ENCODE peak calls at places on chromosomes 11 and 22, in four cellular contexts. P is HCT116, H is osteoblast, C is tibial artery. Y is an unnamed sample.

GRCh38 chr11:130099356-130099755 is 29.7 kb downstream of the APLP2 start:
- DNase-seq in P (no peak), C (no peak), H (no peak), Y (no peak)

GRCh38 chr11:4881860-4882500 is at the start of gene OR51T1:
- DNase-seq in C (no peak), H (no peak), P (no peak), Y (no peak)

GRCh38 chr11:91996526-91996925 is 228.1 kb upstream of the FAT3 start:
- DNase-seq in P (no peak), C (no peak), H (no peak), Y (no peak)

GRCh38 chr11:114049050-114049449 is 10.5 kb upstream of the ZBTB16 start:
- DNase-seq in C (no peak), P (no peak), H (no peak), Y (no peak)

GRCh38 chr11:126332221-126332711 is 23.2 kb upstream of the ST3GAL4 start:
- DNase-seq in H (peak), P (no peak), C (peak), Y (no peak)

GRCh38 chr22:20146777-20147176 is 4.1 kb downstream of the CCDC188 start:
- DNase-seq in P (no peak), C (no peak), H (no peak), Y (no peak)

GRCh38 chr11:86717817-86718501 is 45.5 kb upstream of the ME3 start:
- DNase-seq in H (no peak), C (no peak), P (no peak), Y (no peak)

GRCh38 chr11:8268530-8269461 is 5.1 kb upstream of the LMO1 start:
- DNase-seq in C (no peak), H (peak), P (no peak), Y (no peak)

GRCh38 chr11:35393093-35393492 is 26.3 kb downstream of the SLC1A2 start:
- DNase-seq in C (no peak), P (no peak), H (no peak), Y (no peak)

GRCh38 chr11:8832571-8833260 is 78.3 kb upstream of the AKIP1 start:
- DNase-seq in P (no peak), C (no peak), H (peak), Y (peak)

GRCh38 chr11:12166299-12167092 is 56.1 kb downstream of the MICAL2 start:
- DNase-seq in C (no peak), P (no peak), H (no peak), Y (no peak)

GRCh38 chr22:41596776-41597634 is 7.4 kb upstream of the PMM1 start:
- DNase-seq in C (peak), H (peak), P (no peak), Y (no peak)

GRCh38 chr11:15723966-15724365 is 609.2 kb downstream of the INSC start:
- DNase-seq in H (no peak), P (no peak), C (no peak), Y (no peak)

GRCh38 chr11:27468209-27468608 is 4.4 kb downstream of the LGR4 start:
- DNase-seq in C (no peak), P (no peak), H (no peak), Y (peak)

GRCh38 chr22:35172452-35172851 is 84.8 kb upstream of the HMGXB4 start:
- DNase-seq in C (no peak), P (no peak), H (no peak), Y (no peak)

GRCh38 chr11:76288166-76288978 is 82.1 kb upstream of the WNT11 start:
- DNase-seq in P (no peak), C (no peak), H (peak), Y (no peak)

GRCh38 chr22:38069372-38070249 is 12.4 kb downstream of the PICK1 start:
- DNase-seq in H (peak), C (peak), P (no peak), Y (no peak)

GRCh38 chr11:96241351-96241841 is 101.6 kb downstream of the MAML2 start:
- DNase-seq in P (no peak), H (peak), C (no peak), Y (no peak)

GRCh38 chr11:57742087-57742452 is 779 bp downstream of the SELENOH start:
- DNase-seq in H (no peak), P (no peak), C (no peak), Y (no peak)

GRCh38 chr22:27879923-27880322 is 39.1 kb downstream of the PITPNB start:
- DNase-seq in P (peak), C (no peak), H (no peak), Y (no peak)

GRCh38 chr11:19846654-19847330 is 134.2 kb downstream of the NAV2 start:
- DNase-seq in H (no peak), C (no peak), P (no peak), Y (no peak)

GRCh38 chr22:22161924-22162851 is 82.4 kb upstream of the VPREB1 start:
- DNase-seq in H (no peak), C (no peak), P (no peak), Y (no peak)

GRCh38 chr22:19625331-19626041 is 88.8 kb upstream of the SEPTIN5 start:
- DNase-seq in H (peak), C (no peak), P (no peak), Y (no peak)

GRCh38 chr11:100105605-100106358 is 581.3 kb upstream of the ARHGAP42 start:
- DNase-seq in P (no peak), H (no peak), C (no peak), Y (no peak)

GRCh38 chr11:67332081-67332691 is 21.2 kb downstream of the POLD4 start:
- DNase-seq in P (no peak), C (no peak), H (no peak), Y (no peak)

GRCh38 chr22:27489265-27489675 is 312.3 kb downstream of the MN1 start:
- DNase-seq in P (no peak), H (peak), C (peak), Y (peak)

GRCh38 chr11:26227883-26228502 is 103.9 kb upstream of the ANO3 start:
- DNase-seq in P (no peak), C (no peak), H (no peak), Y (no peak)

GRCh38 chr22:40310081-40310770 is 36.1 kb upstream of the ADSL start:
- DNase-seq in C (peak), P (no peak), H (peak), Y (peak)

GRCh38 chr11:72758690-72759389 is 6.6 kb upstream of the ARAP1 start:
- DNase-seq in P (no peak), H (peak), C (no peak), Y (peak)

GRCh38 chr11:120160436-120160835 is 22.5 kb upstream of the TRIM29 start:
- DNase-seq in H (no peak), P (no peak), C (no peak), Y (no peak)

GRCh38 chr11:29937526-29937925 is 79.3 kb downstream of the KCNA4 start:
- DNase-seq in P (no peak), C (no peak), H (no peak), Y (no peak)

GRCh38 chr22:40213478-40213877 is 35.8 kb downstream of the TNRC6B start:
- DNase-seq in C (no peak), P (no peak), H (no peak), Y (no peak)

GRCh38 chr22:48112687-48113521 is 1350.5 kb downstream of the TBC1D22A start:
- DNase-seq in H (no peak), C (no peak), P (no peak), Y (no peak)

GRCh38 chr11:63920870-63921417 is 4.0 kb upstream of the RCOR2 start:
- DNase-seq in H (peak), C (no peak), P (no peak), Y (no peak)

GRCh38 chr11:48124880-48125279 is 91.7 kb upstream of the OR4B1 start:
- DNase-seq in P (no peak), C (no peak), H (no peak), Y (no peak)

GRCh38 chr11:10728154-10728553 is 22.9 kb upstream of the CTR9 start:
- DNase-seq in C (no peak), P (no peak), H (no peak), Y (no peak)

GRCh38 chr22:46982635-46983034 is 220.2 kb downstream of the TBC1D22A start:
- DNase-seq in P (no peak), C (no peak), H (peak), Y (no peak)

GRCh38 chr22:46984751-46985506 is 222.5 kb downstream of the TBC1D22A start:
- DNase-seq in P (peak), C (no peak), H (peak), Y (peak)

GRCh38 chr22:46983046-46983445 is 220.6 kb downstream of the TBC1D22A start:
- DNase-seq in C (no peak), P (no peak), H (peak), Y (no peak)

GRCh38 chr22:46986788-46987187 is 224.3 kb downstream of the TBC1D22A start:
- DNase-seq in C (no peak), H (no peak), P (no peak), Y (no peak)

DNA sequence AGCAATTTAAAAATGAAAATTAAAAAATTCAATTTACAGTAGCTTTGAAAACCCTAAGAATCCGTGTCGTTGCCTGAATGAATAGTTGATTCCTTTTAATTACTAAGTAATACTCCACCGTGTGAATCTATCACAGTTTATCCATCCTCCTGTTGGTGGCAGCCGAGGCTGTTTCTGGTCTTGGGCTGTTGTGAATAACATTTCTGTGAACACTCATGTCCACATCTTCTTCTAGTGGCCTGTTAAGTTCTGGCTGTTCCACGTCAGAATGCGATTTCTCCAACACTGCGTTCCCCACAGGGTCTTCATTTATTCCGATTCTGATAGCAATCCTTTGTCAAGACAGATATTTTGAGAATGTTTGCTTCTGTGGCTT is 223.0 kb downstream of the TBC1D22A start:
- DNase-seq in C (no peak), P (no peak), H (peak), Y (no peak)
- TF ChIP-seq CTCF in C (no peak), P (peak), H (no peak), Y (no peak)

DNA sequence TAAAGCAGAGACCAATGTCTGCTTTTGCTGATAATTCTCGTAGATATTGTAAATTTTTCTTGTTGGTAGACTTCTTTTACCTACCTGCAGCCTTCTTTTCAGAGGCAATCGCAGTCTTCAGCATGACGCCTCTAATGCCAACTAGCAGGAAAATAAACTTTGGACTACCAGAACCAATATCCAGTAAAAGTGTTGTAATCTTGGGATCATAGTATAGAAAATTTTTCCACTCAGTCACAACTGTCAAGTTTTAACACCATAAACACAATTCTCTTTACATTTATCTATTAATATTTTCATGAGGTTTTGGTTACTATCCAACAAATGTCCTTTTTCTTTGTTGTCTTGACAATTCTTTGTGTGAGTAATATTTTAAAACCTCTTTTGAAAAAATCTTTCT is 2.3 kb downstream of the DEPDC7 start:
- DNase-seq in P (no peak), C (no peak), H (no peak), Y (no peak)
- H3K4me3 ChIP-seq in P (no peak), C (no peak), H (no peak), Y (no peak)

GRCh38 chr11:124747406-124748099 is 4.5 kb downstream of the VSIG2 start:
- DNase-seq in H (no peak), P (no peak), C (no peak), Y (no peak)

GRCh38 chr11:124745835-124746620 is 6.0 kb downstream of the VSIG2 start:
- DNase-seq in H (peak), P (no peak), C (no peak), Y (no peak)

GRCh38 chr11:124748100-124748418 is 4.0 kb downstream of the VSIG2 start:
- DNase-seq in H (no peak), P (no peak), C (no peak), Y (no peak)

GRCh38 chr11:124745270-124745834 is 5.6 kb downstream of the NRGN start:
- DNase-seq in H (no peak), C (no peak), P (no peak), Y (no peak)

GRCh38 chr11:124746621-124747243 is 5.3 kb downstream of the VSIG2 start:
- DNase-seq in C (peak), H (peak), P (peak), Y (peak)
- TF ChIP-seq CTCF in C (peak), H (peak), P (peak), Y (peak)

DNA sequence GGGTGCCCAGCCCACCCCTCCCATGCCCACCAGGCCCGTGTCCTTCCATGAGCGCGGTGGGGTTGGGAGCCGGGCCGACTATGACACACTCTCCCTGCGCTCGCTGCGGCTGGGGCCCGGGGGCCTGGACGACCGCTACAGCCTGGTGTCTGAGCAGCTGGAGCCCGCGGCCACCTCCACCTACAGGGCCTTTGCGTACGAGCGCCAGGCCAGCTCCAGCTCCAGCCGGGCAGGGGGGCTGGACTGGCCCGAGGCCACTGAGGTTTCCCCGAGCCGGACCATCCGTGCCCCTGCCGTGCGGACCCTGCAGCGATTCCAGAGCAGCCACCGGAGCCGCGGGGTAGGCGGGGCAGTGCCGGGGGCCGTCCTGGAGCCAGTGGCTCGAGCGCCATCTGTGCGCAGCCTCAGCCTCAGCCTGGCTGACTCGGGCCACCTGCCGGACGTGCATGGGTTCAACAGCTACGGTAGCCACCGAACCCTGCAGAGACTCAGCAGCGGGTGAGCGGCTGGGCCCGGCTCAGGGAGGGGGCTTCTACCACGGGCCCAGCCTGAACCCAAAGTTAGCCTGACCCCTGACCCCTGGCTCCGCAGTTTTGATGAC is 3.0 kb downstream of the PKP3 start:
- DNase-seq in C (no peak), H (peak), P (no peak), Y (no peak)
- H3K4me3 ChIP-seq in C (peak), H (peak), P (no peak), Y (peak)

GRCh38 chr11:1654388-1655167 is 25.0 kb downstream of the KRTAP5-5 start:
- DNase-seq in H (peak), C (no peak), P (no peak), Y (no peak)

GRCh38 chr11:1655168-1656060 is 25.8 kb downstream of the KRTAP5-5 start:
- DNase-seq in H (peak), C (peak), P (no peak), Y (no peak)

GRCh38 chr11:1652442-1652777 is 22.8 kb downstream of the KRTAP5-5 start:
- DNase-seq in H (peak), C (no peak), P (no peak), Y (no peak)

GRCh38 chr11:1652778-1653540 is 23.4 kb downstream of the KRTAP5-5 start:
- DNase-seq in P (no peak), C (peak), H (peak), Y (no peak)

GRCh38 chr11:1653541-1654387 is 24.2 kb downstream of the KRTAP5-5 start:
- DNase-seq in P (no peak), C (peak), H (peak), Y (no peak)
- TF ChIP-seq CTCF in P (no peak), C (no peak), H (no peak), Y (no peak)

GRCh38 chr11:71358963-71359567 is 89.1 kb downstream of the DHCR7 start:
- DNase-seq in P (no peak), H (peak), C (no peak), Y (no peak)
- H3K4me3 ChIP-seq in P (no peak), H (no peak), C (no peak), Y (no peak)

GRCh38 chr11:33525789-33526188 is 174.8 kb downstream of the C11orf91 start:
- DNase-seq in H (no peak), C (no peak), P (no peak), Y (no peak)
- TF ChIP-seq CTCF in H (no peak), C (no peak), P (no peak), Y (no peak)

GRCh38 chr11:123308077-123308476 is 113.0 kb upstream of the CLMP start:
- DNase-seq in P (no peak), H (peak), C (no peak), Y (peak)

GRCh38 chr11:123304828-123305530 is 109.9 kb upstream of the CLMP start:
- DNase-seq in C (no peak), H (no peak), P (no peak), Y (no peak)

GRCh38 chr11:123305601-123306000 is 110.6 kb upstream of the CLMP start:
- DNase-seq in C (no peak), H (no peak), P (no peak), Y (no peak)

GRCh38 chr11:123307276-123307675 is 112.2 kb upstream of the CLMP start:
- DNase-seq in H (no peak), C (no peak), P (no peak), Y (no peak)

GRCh38 chr11:123306531-123306930 is 111.5 kb upstream of the CLMP start:
- DNase-seq in P (no peak), H (no peak), C (no peak), Y (no peak)
- H3K4me3 ChIP-seq in P (no peak), H (no peak), C (no peak), Y (no peak)

GRCh38 chr11:122023614-122024250 is 92.3 kb downstream of the BLID start:
- DNase-seq in P (no peak), C (no peak), H (no peak), Y (no peak)
- TF ChIP-seq CTCF in P (peak), C (peak), H (peak), Y (peak)

Y was measured in retinal pigment epithelial cell.